ENCODE peak calls at places on chromosomes 11 and 22, in ten cellular contexts. B is kidney, C is coronary artery, P is PC-9, F is prostate gland, N is left lung, U is foreskin fibroblast, O is PC-3, X is HCT116, T is hepatocyte. A is an unnamed sample.

GRCh38 chr11:93020248-93021088 is 51.0 kb downstream of the MTNR1B start:
- DNase-seq in B (no peak), U (peak), P (no peak), X (no peak), C (no peak), O (peak), T (no peak), N (no peak), F (no peak), A (peak)

GRCh38 chr22:37303821-37304274 is 21.5 kb downstream of the CYTH4 start:
- DNase-seq in O (peak), T (peak), B (no peak), C (no peak), X (peak), N (peak), F (no peak), P (no peak), U (peak), A (peak)

GRCh38 chr11:44632466-44633123 is 67.1 kb downstream of the CD82 start:
- DNase-seq in F (peak), N (no peak), T (peak), B (no peak), P (no peak), X (peak), U (no peak), C (peak), O (peak), A (no peak)

GRCh38 chr11:123438191-123438627 is 8.1 kb downstream of the GRAMD1B start:
- DNase-seq in O (no peak), T (no peak), X (no peak), F (no peak), U (peak), B (no peak), C (no peak), N (no peak), P (peak), A (no peak)

GRCh38 chr11:106468091-106468490 is 390.6 kb downstream of the AASDHPPT start:
- DNase-seq in P (no peak), U (peak), O (peak), N (no peak), C (no peak), F (no peak), X (no peak), B (no peak), T (peak), A (no peak)

GRCh38 chr11:119426142-119426541 is 3.2 kb upstream of the THY1 start:
- DNase-seq in O (no peak), C (no peak), N (no peak), U (no peak), X (no peak), T (no peak), B (no peak), P (no peak), F (no peak), A (no peak)

GRCh38 chr22:32708835-32709234 is 92.7 kb upstream of the TIMP3 start:
- DNase-seq in F (no peak), T (no peak), C (no peak), U (peak), O (no peak), P (no peak), B (peak), N (no peak), X (no peak), A (no peak)

GRCh38 chr11:101885631-101886030 is 29.2 kb upstream of the CEP126 start:
- DNase-seq in P (no peak), X (no peak), F (no peak), T (no peak), N (no peak), O (no peak), B (no peak), U (no peak), C (no peak), A (no peak)

GRCh38 chr11:119641991-119642745 is 86.8 kb downstream of the NECTIN1 start:
- DNase-seq in U (peak), X (peak), P (no peak), F (no peak), B (no peak), O (peak), C (no peak), T (no peak), N (no peak), A (no peak)

GRCh38 chr11:134730096-134730495 is 318.1 kb upstream of the B3GAT1 start:
- DNase-seq in P (peak), X (no peak), N (no peak), T (peak), B (no peak), C (no peak), F (no peak), O (no peak), U (no peak), A (no peak)

GRCh38 chr11:44602810-44603410 is 37.4 kb downstream of the CD82 start:
- DNase-seq in B (no peak), T (no peak), F (no peak), C (no peak), O (no peak), U (no peak), N (no peak), X (no peak), P (no peak), A (no peak)

GRCh38 chr22:40385041-40385782 is 14.8 kb downstream of the SGSM3 start:
- DNase-seq in X (no peak), T (no peak), F (no peak), C (no peak), O (no peak), N (no peak), P (no peak), U (no peak), B (no peak), A (no peak)

GRCh38 chr11:120941000-120941399 is 82.9 kb upstream of the TBCEL start:
- DNase-seq in T (no peak), U (no peak), N (no peak), X (no peak), C (no peak), F (no peak), P (no peak), B (no peak), O (no peak), A (no peak)

GRCh38 chr11:69440876-69441275 is 40.6 kb upstream of the LINC01488 start:
- DNase-seq in T (no peak), X (no peak), B (peak), F (no peak), N (no peak), C (no peak), U (no peak), P (no peak), O (no peak), A (no peak)

GRCh38 chr11:117970400-117971024 is 15.7 kb upstream of the IL10RA start:
- DNase-seq in O (peak), F (no peak), T (no peak), B (no peak), C (no peak), P (peak), X (no peak), N (peak), U (no peak), A (no peak)

GRCh38 chr11:94849836-94850235 is 81.7 kb downstream of the AMOTL1 start:
- DNase-seq in P (no peak), B (no peak), X (no peak), U (peak), T (no peak), N (no peak), F (no peak), O (no peak), C (no peak), A (no peak)

GRCh38 chr11:60193687-60194433 is 11.0 kb upstream of the MS4A6A start:
- DNase-seq in C (no peak), B (no peak), U (peak), N (no peak), F (no peak), X (peak), O (peak), T (peak), P (peak), A (peak)

GRCh38 chr11:128525411-128526243 is 61.7 kb downstream of the ETS1 start:
- DNase-seq in N (no peak), C (no peak), P (peak), F (no peak), B (no peak), O (peak), U (peak), T (no peak), X (no peak), A (no peak)

GRCh38 chr22:36870250-36870649 is 9.4 kb downstream of the NCF4 start:
- DNase-seq in O (peak), N (no peak), T (no peak), B (peak), P (peak), U (no peak), F (peak), C (no peak), X (peak), A (no peak)

GRCh38 chr11:24935059-24935458 is 438.2 kb downstream of the LUZP2 start:
- DNase-seq in B (no peak), X (no peak), N (no peak), C (no peak), F (no peak), P (no peak), U (no peak), T (no peak), O (peak), A (peak)

GRCh38 chr11:44625759-44626523 is 60.5 kb downstream of the CD82 start:
- DNase-seq in C (peak), N (no peak), P (no peak), X (no peak), B (no peak), U (no peak), F (peak), T (peak), O (no peak), A (no peak)

GRCh38 chr22:41479671-41480396 is 10.9 kb downstream of the ACO2 start:
- DNase-seq in C (no peak), F (no peak), O (no peak), X (no peak), N (no peak), B (no peak), T (peak), U (peak), P (no peak), A (peak)

GRCh38 chr11:122367809-122368231 is 251.8 kb upstream of the BLID start:
- DNase-seq in U (peak), F (no peak), B (no peak), C (no peak), P (no peak), N (no peak), T (peak), X (no peak), O (no peak), A (no peak)

GRCh38 chr11:12287009-12287373 is 90.4 kb upstream of the PARVA start:
- DNase-seq in X (peak), U (peak), P (peak), B (peak), N (peak), O (peak), T (peak), F (peak), C (peak), A (peak)

GRCh38 chr11:123573291-123573690 is 81.1 kb downstream of the SCN3B start:
- DNase-seq in P (no peak), F (no peak), T (no peak), C (no peak), X (no peak), U (no peak), B (no peak), O (no peak), N (no peak), A (no peak)

GRCh38 chr11:78039919-78040671 is 17.0 kb upstream of the KCTD14 start:
- DNase-seq in U (peak), T (peak), N (peak), P (peak), X (no peak), B (peak), C (no peak), F (peak), O (peak), A (peak)

GRCh38 chr11:14927146-14927545 is 35.1 kb upstream of the CYP2R1 start:
- DNase-seq in T (no peak), N (no peak), X (no peak), P (no peak), F (no peak), O (peak), C (no peak), B (no peak), U (peak), A (no peak)

GRCh38 chr11:122742350-122742749 is 86.8 kb downstream of the UBASH3B start:
- DNase-seq in U (no peak), F (no peak), B (no peak), O (no peak), N (no peak), C (no peak), X (no peak), P (no peak), T (no peak), A (peak)

GRCh38 chr11:105861225-105861624 is 160.8 kb downstream of the MSANTD4 start:
- DNase-seq in P (no peak), T (peak), U (peak), F (no peak), O (peak), X (no peak), C (no peak), B (no peak), N (no peak), A (no peak)

GRCh38 chr22:24093855-24094254 is 82.8 kb downstream of the CABIN1 start:
- DNase-seq in F (no peak), U (no peak), O (no peak), P (no peak), N (no peak), T (no peak), B (peak), X (no peak), C (peak), A (no peak)

GRCh38 chr11:60455531-60456042 is at the start of gene MS4A1:
- DNase-seq in X (no peak), N (no peak), C (no peak), B (no peak), F (no peak), T (no peak), P (no peak), O (no peak), U (no peak), A (no peak)

GRCh38 chr11:104663190-104664140 is 234.8 kb downstream of the CASP12 start:
- DNase-seq in P (peak), F (peak), N (no peak), U (peak), C (no peak), B (no peak), O (peak), T (no peak), X (no peak), A (no peak)

GRCh38 chr11:61065955-61066638 is 36.2 kb upstream of the CD5 start:
- DNase-seq in U (no peak), O (no peak), P (no peak), F (no peak), N (no peak), T (no peak), X (no peak), C (no peak), B (no peak), A (no peak)

GRCh38 chr11:128630367-128631230 is 43.2 kb upstream of the ETS1 start:
- DNase-seq in O (peak), B (peak), F (peak), U (peak), N (peak), C (peak), T (peak), P (peak), X (peak), A (peak)

GRCh38 chr11:6640985-6641701 is 14.5 kb downstream of the DCHS1 start:
- DNase-seq in X (no peak), F (no peak), O (no peak), N (no peak), P (no peak), T (no peak), C (peak), B (peak), U (no peak), A (no peak)

DNA sequence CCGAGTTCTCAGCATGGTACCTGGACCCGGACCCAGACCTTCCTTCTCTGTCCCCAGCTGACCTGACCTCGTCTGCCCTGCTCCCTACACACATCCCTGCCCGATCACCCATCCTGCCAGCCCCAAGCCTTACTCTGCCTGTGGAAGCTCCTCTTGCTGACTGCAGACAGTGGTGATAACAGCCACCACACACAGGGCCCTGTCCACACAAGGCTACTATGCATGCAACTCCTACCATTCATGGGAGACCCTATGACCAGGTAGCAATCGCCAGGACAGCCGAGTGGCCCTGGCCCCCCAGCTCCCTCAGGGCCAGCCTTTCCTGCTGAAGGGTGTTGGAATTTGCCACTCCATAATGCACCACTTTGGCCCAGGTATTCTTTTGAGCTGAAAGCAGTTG is 233.6 kb downstream of the BRD1 start:
- DNase-seq in F (no peak), N (peak), U (no peak), P (no peak), O (no peak), B (peak), X (no peak), T (no peak), C (no peak), A (no peak)
- H3K4me3 ChIP-seq in F (no peak), N (no peak), U (no peak), P (no peak), O (no peak), B (no peak), X (no peak), T (no peak), C (no peak), A (no peak)

GRCh38 chr11:67617243-67617953 is 10.7 kb downstream of the NDUFV1 start:
- DNase-seq in N (no peak), T (no peak), X (no peak), F (no peak), C (no peak), O (no peak), P (no peak), B (no peak), U (no peak), A (no peak)
- H3K4me3 ChIP-seq in N (no peak), T (no peak), X (no peak), F (no peak), C (no peak), O (no peak), P (no peak), B (no peak), U (no peak), A (no peak)

DNA sequence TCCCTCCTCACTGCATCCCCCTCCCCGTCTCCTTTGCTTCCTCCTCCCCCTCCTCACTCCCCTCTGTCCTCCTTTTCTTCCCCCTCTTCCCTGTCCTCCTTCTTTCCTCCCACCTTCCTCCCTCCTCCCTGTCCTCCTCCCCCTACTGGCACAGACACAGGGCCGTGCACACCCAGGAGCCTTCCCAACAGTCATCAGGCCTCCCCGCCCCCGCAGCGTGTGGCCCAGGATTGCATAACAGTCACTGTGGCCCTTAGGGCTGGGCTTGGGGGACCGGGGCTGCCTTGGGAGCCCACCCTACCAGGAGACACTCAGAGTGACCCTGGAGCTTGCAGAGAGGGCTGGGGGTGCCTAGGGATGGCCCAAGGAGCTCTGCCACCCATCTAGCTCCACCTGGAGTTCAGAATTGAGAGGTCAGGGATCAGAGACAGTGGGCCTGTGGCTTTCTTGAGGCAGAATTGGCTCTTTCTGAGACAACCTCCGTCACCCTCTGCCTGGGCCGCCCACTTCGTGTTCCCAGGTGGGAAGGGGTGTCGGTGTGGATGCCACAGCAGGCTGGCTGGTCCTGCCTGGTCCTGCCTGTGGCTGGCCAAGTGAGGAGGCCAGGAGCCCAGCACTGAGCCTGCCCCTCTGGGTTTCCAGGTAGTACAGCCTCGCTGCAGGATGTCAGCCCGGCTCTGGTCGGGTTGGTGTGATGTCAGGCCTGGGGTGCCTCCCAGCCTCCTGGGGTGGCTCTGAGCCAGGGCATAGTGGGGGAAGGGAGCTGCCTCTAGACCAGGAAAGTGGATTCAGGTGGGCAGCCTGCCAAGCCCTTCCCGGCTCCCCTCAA is 1.6 kb downstream of the SPI1 start:
- DNase-seq in T (no peak), P (peak), O (no peak), U (no peak), F (no peak), X (no peak), C (no peak), N (peak), B (peak), A (no peak)
- H3K4me3 ChIP-seq in T (no peak), P (no peak), O (no peak), U (no peak), F (no peak), X (no peak), C (peak), N (peak), B (no peak), A (no peak)

GRCh38 chr22:47805394-47805935 is 1043.0 kb downstream of the TBC1D22A start:
- DNase-seq in B (no peak), C (peak), T (no peak), U (no peak), X (no peak), O (no peak), N (no peak), P (no peak), F (no peak), A (no peak)
- H3K4me3 ChIP-seq in B (no peak), C (no peak), T (no peak), U (no peak), X (no peak), O (no peak), N (no peak), P (no peak), F (no peak), A (no peak)

GRCh38 chr11:133064152-133064877 is 468.0 kb downstream of the OPCML start:
- DNase-seq in C (peak), X (no peak), U (peak), B (peak), O (no peak), T (peak), P (no peak), N (no peak), F (no peak), A (no peak)

GRCh38 chr11:133065847-133066485 is 466.3 kb downstream of the OPCML start:
- DNase-seq in N (no peak), F (no peak), T (no peak), U (no peak), O (no peak), X (no peak), P (no peak), B (no peak), C (no peak), A (no peak)

GRCh38 chr11:133070790-133071189 is 461.5 kb downstream of the OPCML start:
- DNase-seq in X (no peak), O (no peak), F (no peak), N (no peak), C (no peak), P (no peak), T (no peak), B (no peak), U (no peak), A (no peak)

GRCh38 chr11:133070053-133070713 is 462.1 kb downstream of the OPCML start:
- DNase-seq in U (no peak), P (no peak), C (no peak), B (no peak), X (no peak), T (no peak), O (no peak), F (no peak), N (no peak), A (no peak)

GRCh38 chr11:133064961-133065360 is 467.3 kb downstream of the OPCML start:
- DNase-seq in T (no peak), X (no peak), P (no peak), B (no peak), F (no peak), U (no peak), C (no peak), O (no peak), N (no peak), A (no peak)
- H3K4me3 ChIP-seq in T (peak), X (no peak), P (no peak), B (peak), F (peak), U (peak), C (peak), O (no peak), N (no peak), A (peak)

GRCh38 chr11:90134420-90135003 is at the start of gene NAALAD2:
- DNase-seq in T (peak), B (peak), N (peak), X (no peak), C (no peak), P (no peak), U (peak), O (no peak), F (peak), A (peak)

GRCh38 chr11:90135016-90135415 is 553 bp downstream of the NAALAD2 start:
- DNase-seq in T (peak), P (no peak), U (no peak), O (no peak), F (no peak), C (no peak), X (no peak), N (no peak), B (no peak), A (no peak)

GRCh38 chr11:90133560-90134145 is 810 bp upstream of the NAALAD2 start:
- DNase-seq in C (no peak), X (no peak), U (no peak), P (no peak), T (no peak), F (no peak), N (no peak), O (no peak), B (no peak), A (no peak)
- H3K4me3 ChIP-seq in C (peak), X (no peak), U (peak), P (no peak), T (peak), F (no peak), N (no peak), O (no peak), B (peak), A (no peak)

A was measured in skeletal muscle cell.